ENCODE peak calls at places on chromosome 5, in seven cellular contexts. R is HL-60, X is breast epithelium, A is brain microvascular endothelial cell, T is body of pancreas, J is astrocyte of the spinal cord, U is HCT116. F is an unnamed sample.

GRCh38 chr5:39794511-39794910 is 369.7 kb upstream of the DAB2 start:
- DNase-seq in T (no peak), X (no peak), R (no peak), U (no peak), A (peak; percentile 69), J (peak; percentile 60), F (peak; percentile 79)

GRCh38 chr5:31531543-31531887 is 378 bp downstream of the DROSHA start:
- DNase-seq in T (no peak), X (no peak), A (peak; percentile 7), R (peak; percentile 14), U (no peak), J (peak; percentile 16), F (no peak)

GRCh38 chr5:170251462-170251861 is 18.7 kb downstream of the C5orf58 start:
- DNase-seq in X (no peak), T (no peak), R (no peak), J (no peak), A (no peak), U (no peak), F (no peak)

GRCh38 chr5:177421046-177421798 is 5.3 kb upstream of the GRK6 start:
- DNase-seq in X (no peak), U (no peak), R (no peak), A (no peak), T (no peak), J (no peak), F (peak; percentile 54)

GRCh38 chr5:154238776-154239481 is 48.4 kb downstream of the GALNT10 start:
- DNase-seq in T (no peak), A (no peak), J (no peak), U (no peak), R (no peak), X (no peak), F (no peak)

GRCh38 chr5:90037646-90038045 is 371.9 kb downstream of the CETN3 start:
- DNase-seq in R (no peak), A (peak; percentile 97), T (no peak), X (no peak), J (peak; percentile 67), U (no peak), F (no peak)

GRCh38 chr5:15615859-15616258 is 115.9 kb downstream of the FBXL7 start:
- DNase-seq in A (no peak), T (no peak), J (no peak), R (no peak), U (no peak), X (no peak), F (peak; percentile 78)

GRCh38 chr5:141186897-141187512 is at the start of gene PCDHB9:
- DNase-seq in J (no peak), A (no peak), T (no peak), U (peak; percentile 6), R (no peak), X (no peak), F (no peak)

GRCh38 chr5:65035212-65036206 is 266.8 kb downstream of the CWC27 start:
- DNase-seq in A (peak; percentile 95), T (peak; percentile 92), R (peak; percentile 54), U (peak; percentile 69), J (peak; percentile 94), X (peak; percentile 86), F (peak; percentile 90)

GRCh38 chr5:87081511-87082372 is 185.9 kb upstream of the RASA1 start:
- DNase-seq in X (no peak), A (no peak), U (no peak), J (no peak), T (no peak), R (peak; percentile 73), F (peak; percentile 6)

GRCh38 chr5:60959156-60959555 is 14.2 kb downstream of the NDUFAF2 start:
- DNase-seq in T (no peak), A (no peak), R (no peak), X (no peak), J (peak; percentile 49), U (peak; percentile 21), F (peak; percentile 32)

GRCh38 chr5:68269820-68270219 is 54.3 kb downstream of the PIK3R1 start:
- DNase-seq in A (no peak), T (no peak), J (no peak), U (no peak), X (no peak), R (no peak), F (no peak)
- TF ChIP-seq CTCF in A (no peak), T (no peak), J (no peak), U (no peak), X (no peak), R (no peak), F (no peak)

GRCh38 chr5:96247733-96248132 is 185.3 kb downstream of the PCSK1 start:
- DNase-seq in T (no peak), X (no peak), U (no peak), J (no peak), A (no peak), R (no peak), F (no peak)
- H3K4me3 ChIP-seq in T (no peak overlapping the region), X (no peak overlapping the region), U (no peak overlapping the region), J (no peak overlapping the region), A (no peak overlapping the region), R (no peak overlapping the region), F (no peak overlapping the region)

GRCh38 chr5:138466900-138467710 is 1.8 kb downstream of the EGR1 start:
- DNase-seq in U (no peak), J (peak; percentile 9), A (no peak), R (no peak), T (peak; percentile 77), X (peak; percentile 31), F (no peak)

GRCh38 chr5:138464018-138464387 is 1.3 kb upstream of the EGR1 start:
- DNase-seq in J (peak; percentile 96), T (peak; percentile 97), A (peak; percentile 88), R (peak; percentile 80), U (peak; percentile 81), X (peak; percentile 93), F (peak; percentile 96)

GRCh38 chr5:138466058-138466899 is 1.0 kb downstream of the EGR1 start:
- DNase-seq in A (no peak), J (peak; percentile 22), X (peak; percentile 44), U (no peak), T (peak; percentile 86), R (no peak), F (peak; percentile 51)

GRCh38 chr5:138464388-138465287 is 641 bp upstream of the EGR1 start:
- DNase-seq in R (peak; percentile 94), J (peak; percentile 99), A (peak; percentile 99), X (peak; percentile 98), T (peak; percentile 99), U (peak; percentile 98), F (peak; percentile 100)

DNA sequence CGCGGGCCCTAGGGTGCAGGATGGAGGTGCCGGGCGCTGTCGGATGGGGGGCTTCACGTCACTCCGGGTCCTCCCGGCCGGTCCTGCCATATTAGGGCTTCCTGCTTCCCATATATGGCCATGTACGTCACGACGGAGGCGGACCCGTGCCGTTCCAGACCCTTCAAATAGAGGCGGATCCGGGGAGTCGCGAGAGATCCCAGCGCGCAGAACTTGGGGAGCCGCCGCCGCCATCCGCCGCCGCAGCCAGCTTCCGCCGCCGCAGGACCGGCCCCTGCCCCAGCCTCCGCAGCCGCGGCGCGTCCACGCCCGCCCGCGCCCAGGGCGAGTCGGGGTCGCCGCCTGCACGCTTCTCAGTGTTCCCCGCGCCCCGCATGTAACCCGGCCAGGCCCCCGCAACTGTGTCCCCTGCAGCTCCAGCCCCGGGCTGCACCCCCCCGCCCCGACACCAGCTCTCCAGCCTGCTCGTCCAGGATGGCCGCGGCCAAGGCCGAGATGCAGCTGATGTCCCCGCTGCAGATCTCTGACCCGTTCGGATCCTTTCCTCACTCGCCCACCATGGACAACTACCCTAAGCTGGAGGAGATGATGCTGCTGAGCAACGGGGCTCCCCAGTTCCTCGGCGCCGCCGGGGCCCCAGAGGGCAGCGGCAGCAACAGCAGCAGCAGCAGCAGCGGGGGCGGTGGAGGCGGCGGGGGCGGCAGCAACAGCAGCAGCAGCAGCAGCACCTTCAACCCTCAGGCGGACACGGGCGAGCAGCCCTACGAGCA is at the start of gene EGR1:
- DNase-seq in U (peak; percentile 85), T (peak; percentile 97), R (peak; percentile 83), J (peak; percentile 97), A (peak; percentile 96), X (peak; percentile 97), F (peak; percentile 98)
- TF ChIP-seq CTCF in U (no peak), T (no peak), R (no peak), J (no peak), A (peak; percentile 22), X (peak; percentile 36), F (no peak)

DNA sequence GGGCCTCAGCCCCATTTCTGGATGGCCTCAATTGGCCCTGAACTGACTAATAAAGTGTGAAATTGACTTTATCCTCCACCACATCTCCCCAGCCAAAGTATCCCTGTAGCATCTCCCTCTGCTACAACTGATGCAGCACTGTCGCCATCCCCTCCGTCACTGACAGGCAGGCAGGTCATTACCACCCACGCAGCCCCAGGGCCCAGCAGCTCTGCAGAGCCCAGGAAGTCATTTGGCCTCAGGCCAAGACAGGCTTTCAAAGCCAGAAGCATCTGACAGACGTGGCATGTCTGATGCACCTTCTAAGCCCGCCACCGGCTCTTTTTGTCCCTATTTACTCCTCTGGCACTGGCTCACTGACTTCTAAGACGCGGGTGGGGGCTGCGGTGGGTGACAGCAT is 65.3 kb downstream of the ARHGEF37 start:
- DNase-seq in R (no peak), U (no peak), T (peak; percentile 31), A (peak; percentile 35), X (no peak), J (no peak), F (no peak)
- H3K4me3 ChIP-seq in R (no peak overlapping the region), U (no peak overlapping the region), T (no peak overlapping the region), A (no peak overlapping the region), X (no peak overlapping the region), J (no peak overlapping the region), F (no peak overlapping the region)

GRCh38 chr5:173010547-173011464 is 27.2 kb downstream of the ATP6V0E1 start:
- DNase-seq in A (no peak), U (no peak), R (no peak), J (no peak), X (peak; percentile 56), T (peak; percentile 44), F (no peak)
- TF ChIP-seq CTCF in A (peak; percentile 60), U (peak; percentile 6), R (no peak), J (peak; percentile 38), X (peak; percentile 30), T (peak; percentile 17), F (peak; percentile 24)

GRCh38 chr5:158821321-158821720 is 278.4 kb downstream of the EBF1 start:
- DNase-seq in U (no peak), J (no peak), X (no peak), R (no peak), A (no peak), T (no peak), F (no peak)
- H3K4me3 ChIP-seq in U (no peak overlapping the region), J (no peak overlapping the region), X (no peak overlapping the region), R (no peak overlapping the region), A (no peak overlapping the region), T (no peak overlapping the region), F (no peak overlapping the region)

GRCh38 chr5:180390441-180391190 is 37.5 kb upstream of the GFPT2 start:
- DNase-seq in J (no peak), R (no peak), A (no peak), X (no peak), T (no peak), U (no peak), F (no peak)
- TF ChIP-seq CTCF in J (no peak), R (no peak), A (peak; percentile 21), X (no peak), T (no peak), U (peak; percentile 16), F (no peak)